ENCODE peak calls at places on chromosomes 5 and 9, in seven cellular contexts. I, K, H, R, T, S and U are unnamed samples.

GRCh38 chr5:16536246-16536645 is 70.6 kb upstream of the ZNF622 start:
- DNase-seq in I (no peak), K (no peak), H (no peak), R (no peak), T (peak; percentile 48), S (no peak), U (peak; percentile 63)

GRCh38 chr5:164627051-164627450 is 1121.6 kb downstream of the MAT2B start:
- DNase-seq in I (no peak), K (no peak), H (no peak), R (no peak), T (no peak), S (no peak), U (no peak)

GRCh38 chr5:157877821-157878220 is 18.9 kb upstream of the CLINT1 start:
- DNase-seq in I (no peak), K (no peak), H (no peak), R (no peak), T (no peak), S (no peak), U (no peak)

GRCh38 chr5:96017951-96018350 is 56.3 kb upstream of the ELL2 start:
- DNase-seq in I (no peak), K (no peak), H (no peak), R (no peak), T (no peak), S (no peak), U (no peak)

GRCh38 chr9:37511715-37512010 is 25.9 kb downstream of the POLR1E start:
- DNase-seq in I (no peak), K (no peak), H (no peak), R (no peak), T (no peak), S (no peak), U (no peak)

GRCh38 chr5:53424691-53425597 is 55.5 kb upstream of the FST start:
- DNase-seq in I (no peak), K (no peak), H (no peak), R (no peak), T (no peak), S (no peak), U (no peak)

GRCh38 chr5:124951676-124952075 is 205.2 kb upstream of the ZNF608 start:
- DNase-seq in I (no peak), K (no peak), H (no peak), R (no peak), T (no peak), S (no peak), U (no peak)

GRCh38 chr9:136484153-136485048 is 1.6 kb upstream of the SEC16A start:
- DNase-seq in I (peak; percentile 9), K (no peak), H (no peak), R (peak; percentile 62), T (no peak), S (peak; percentile 58), U (peak; percentile 70)

GRCh38 chr5:145463634-145464033 is 371.5 kb downstream of the PRELID2 start:
- DNase-seq in I (no peak), K (no peak), H (no peak), R (no peak), T (no peak), S (no peak), U (no peak)

GRCh38 chr5:141753971-141754713 is 72.1 kb upstream of the ARAP3 start:
- DNase-seq in I (peak; percentile 46), K (peak; percentile 83), H (no peak), R (peak; percentile 64), T (peak; percentile 52), S (no peak), U (peak; percentile 59)

GRCh38 chr5:61599370-61600140 is 267.5 kb downstream of the ZSWIM6 start:
- DNase-seq in I (no peak), K (no peak), H (no peak), R (no peak), T (no peak), S (no peak), U (no peak)

GRCh38 chr5:173903396-173904140 is 15.4 kb downstream of the CPEB4 start:
- DNase-seq in I (no peak), K (no peak), H (no peak), R (no peak), T (no peak), S (no peak), U (no peak)

GRCh38 chr5:54900906-54901725 is 84.3 kb downstream of the ESM1 start:
- DNase-seq in I (peak; percentile 54), K (no peak), H (no peak), R (no peak), T (no peak), S (no peak), U (no peak)

GRCh38 chr5:124602925-124603650 is 143.4 kb downstream of the ZNF608 start:
- DNase-seq in I (no peak), K (no peak), H (no peak), R (no peak), T (no peak), S (no peak), U (no peak)

GRCh38 chr5:142819292-142819691 is 49.1 kb downstream of the ARHGAP26 start:
- DNase-seq in I (no peak), K (no peak), H (no peak), R (no peak), T (no peak), S (no peak), U (peak; percentile 41)

GRCh38 chr9:33924978-33925797 is 108.2 kb downstream of the UBE2R2 start:
- DNase-seq in I (peak; percentile 74), K (peak; percentile 76), H (no peak), R (peak; percentile 67), T (peak; percentile 13), S (peak; percentile 56), U (no peak)

GRCh38 chr9:128091571-128091970 is 23.5 kb downstream of the SLC25A25 start:
- DNase-seq in I (no peak), K (no peak), H (no peak), R (no peak), T (no peak), S (no peak), U (no peak)

GRCh38 chr9:2023532-2023931 is 8.4 kb downstream of the SMARCA2 start:
- DNase-seq in I (no peak), K (no peak), H (no peak), R (no peak), T (no peak), S (no peak), U (no peak)

GRCh38 chr5:132439521-132440206 is 50.9 kb downstream of the IRF1 start:
- DNase-seq in I (no peak), K (no peak), H (no peak), R (no peak), T (peak; percentile 69), S (peak; percentile 78), U (no peak)

GRCh38 chr9:89234636-89235035 is 56.0 kb upstream of the SHC3 start:
- DNase-seq in I (no peak), K (peak; percentile 37), H (no peak), R (peak; percentile 7), T (no peak), S (no peak), U (no peak)

GRCh38 chr5:142748568-142749249 is 21.5 kb upstream of the ARHGAP26 start:
- DNase-seq in I (peak; percentile 63), K (peak; percentile 54), H (no peak), R (peak; percentile 73), T (no peak), S (peak; percentile 32), U (peak; percentile 37)

GRCh38 chr9:128419061-128419925 is 1.4 kb upstream of the CERCAM start:
- DNase-seq in I (no peak), K (no peak), H (no peak), R (no peak), T (no peak), S (no peak), U (no peak)